ENCODE peak calls at places on chromosomes 12 and 14, in four cellular contexts. P is tibial nerve; K is fibroblast of the conjunctiva; C is stimulated activated naive CD4-positive, alpha-beta T cell. S is an unnamed sample.

GRCh38 chr12:2238111-2238510 is 185.3 kb downstream of the CACNA1C start:
- DNase-seq in P (no peak), K (no peak), C (no peak), S (no peak)

GRCh38 chr12:7628401-7628961 is 37.2 kb downstream of the APOBEC1 start:
- DNase-seq in P (no peak), K (no peak), C (no peak), S (no peak)

GRCh38 chr12:77845831-77846230 is 15.1 kb downstream of the NAV3 start:
- DNase-seq in P (no peak), K (no peak), C (no peak), S (peak; percentile 44)

GRCh38 chr14:37599527-37600368 is 4.3 kb downstream of the TTC6 start:
- DNase-seq in P (no peak), K (no peak), C (no peak), S (no peak)

GRCh38 chr14:78414172-78414571 is 244.0 kb downstream of the NRXN3 start:
- DNase-seq in P (no peak), K (no peak), C (no peak), S (no peak)

GRCh38 chr14:68173227-68173972 is 353.8 kb downstream of the RAD51B start:
- DNase-seq in P (no peak), K (no peak), C (no peak), S (peak; percentile 84)

GRCh38 chr14:100537701-100538565 is 49.3 kb downstream of the BEGAIN start:
- DNase-seq in P (peak; percentile 41), K (no peak), C (no peak), S (no peak)

GRCh38 chr14:54681819-54682261 is 114.9 kb downstream of the SAMD4A start:
- DNase-seq in P (no peak), K (no peak), C (no peak), S (peak; percentile 93)

GRCh38 chr12:131413471-131413870 is 297.4 kb upstream of the SFSWAP start:
- DNase-seq in P (no peak), K (no peak), C (no peak), S (no peak)

GRCh38 chr12:13194462-13195110 is 1.9 kb upstream of the EMP1 start:
- DNase-seq in P (no peak), K (no peak), C (no peak), S (no peak)

GRCh38 chr12:115572440-115572839 is 705.1 kb downstream of the MED13L start:
- DNase-seq in P (no peak), K (no peak), C (no peak), S (peak; percentile 12)